ENCODE peak calls at places on chromosomes 6 and 20, in nine cellular contexts. Z is GM12878, Y is heart left ventricle, W is adrenal gland, I is transverse colon, T is H1, R is HepG2, A is stomach, K is right lobe of liver. V is an unnamed sample. For H3K9me3, the result is how much of the 10 kb centered on the place peaks cover.

GRCh38 chr6:169794317-169795055 is 43.1 kb downstream of the ERMARD start:
- DNase-seq in W (no peak), T (peak), K (no peak), A (peak), Z (no peak), Y (no peak), R (no peak), I (no peak), V (no peak)

GRCh38 chr20:14335122-14335521 is 2.3 kb downstream of the FLRT3 start:
- DNase-seq in A (no peak), R (no peak), Z (no peak), W (no peak), T (no peak), I (no peak), Y (no peak), K (no peak), V (no peak)

GRCh38 chr6:41504526-41505021 is 41.6 kb upstream of the FOXP4 start:
- DNase-seq in W (no peak), K (no peak), A (no peak), I (no peak), Z (no peak), Y (no peak), T (no peak), R (no peak), V (no peak)

GRCh38 chr20:59149678-59150504 is 13.7 kb upstream of the ZNF831 start:
- DNase-seq in K (no peak), A (no peak), R (no peak), T (no peak), Y (no peak), Z (no peak), I (peak), W (no peak), V (no peak)

GRCh38 chr6:24501374-24501773 is 6.6 kb downstream of the ALDH5A1 start:
- DNase-seq in W (no peak), I (no peak), K (no peak), Z (no peak), A (no peak), T (no peak), Y (no peak), R (no peak), V (no peak)

GRCh38 chr20:51085761-51086160 is 62.9 kb upstream of the KCNG1 start:
- DNase-seq in T (no peak), Y (no peak), R (no peak), W (no peak), Z (no peak), I (no peak), K (no peak), A (no peak), V (no peak)

GRCh38 chr6:77026341-77026740 is 436.9 kb downstream of the HTR1B start:
- DNase-seq in A (no peak), W (no peak), I (no peak), Z (no peak), K (no peak), R (no peak), Y (no peak), T (no peak), V (no peak)

GRCh38 chr6:100370265-100370664 is 94.5 kb downstream of the SIM1 start:
- DNase-seq in I (no peak), A (no peak), R (no peak), T (no peak), W (no peak), Y (no peak), K (no peak), Z (no peak), V (no peak)

GRCh38 chr6:153980176-153980575 is 58.9 kb upstream of the OPRM1 start:
- DNase-seq in I (no peak), A (no peak), W (no peak), Z (no peak), T (no peak), Y (no peak), R (no peak), K (no peak), V (no peak)

GRCh38 chr6:41970436-41970846 is 28.8 kb upstream of the CCND3 start:
- DNase-seq in T (no peak), K (peak), Z (no peak), I (no peak), W (no peak), Y (peak), A (no peak), R (no peak), V (no peak)

GRCh38 chr6:107046316-107046715 is 18.3 kb downstream of the MTRES1 start:
- DNase-seq in I (no peak), R (no peak), Y (no peak), K (no peak), Z (no peak), T (no peak), W (no peak), A (no peak), V (no peak)

GRCh38 chr20:33733654-33734576 is 2.1 kb downstream of the ZNF341 start:
- DNase-seq in Y (no peak), W (peak), A (peak), Z (peak), K (no peak), R (peak), I (peak), T (peak), V (peak)

GRCh38 chr20:64160118-64160517 is 4.1 kb upstream of the MYT1 start:
- DNase-seq in I (no peak), Y (no peak), A (no peak), T (no peak), W (no peak), R (no peak), Z (no peak), K (no peak), V (no peak)

GRCh38 chr6:125314019-125314581 is 12.3 kb upstream of the HDDC2 start:
- DNase-seq in R (peak), Z (no peak), K (peak), I (peak), W (peak), T (peak), Y (peak), A (peak), V (peak)

GRCh38 chr6:20038805-20039204 is 173.5 kb downstream of the MBOAT1 start:
- DNase-seq in I (no peak), A (no peak), T (no peak), R (no peak), K (no peak), W (no peak), Y (no peak), Z (no peak), V (no peak)

GRCh38 chr20:49230021-49230420 is 10.8 kb downstream of the DDX27 start:
- DNase-seq in Y (no peak), K (no peak), R (no peak), Z (no peak), I (no peak), A (no peak), T (no peak), W (no peak), V (no peak)

GRCh38 chr6:53492860-53493634 is 51.9 kb downstream of the GCLC start:
- DNase-seq in R (peak), T (peak), I (no peak), K (no peak), W (no peak), A (no peak), Z (no peak), Y (no peak), V (no peak)

GRCh38 chr6:48691420-48691819 is 580.4 kb upstream of the PTCHD4 start:
- DNase-seq in T (no peak), I (no peak), R (no peak), A (no peak), Y (no peak), K (no peak), W (no peak), Z (no peak), V (no peak)

GRCh38 chr6:18309046-18309445 is 44.7 kb upstream of the DEK start:
- DNase-seq in A (no peak), R (no peak), Y (no peak), T (no peak), I (no peak), W (no peak), K (no peak), Z (no peak), V (no peak)

GRCh38 chr6:24761193-24761835 is 13.4 kb upstream of the GMNN start:
- DNase-seq in R (no peak), W (no peak), A (no peak), Z (no peak), K (no peak), I (peak), T (no peak), Y (no peak), V (no peak)

GRCh38 chr6:11890209-11890608 is 111.6 kb upstream of the ADTRP start:
- DNase-seq in Y (no peak), Z (no peak), I (no peak), K (no peak), W (no peak), T (no peak), A (no peak), R (no peak), V (no peak)

GRCh38 chr6:68238097-68238597 is 396.9 kb upstream of the ADGRB3 start:
- DNase-seq in Z (no peak), R (no peak), K (no peak), I (no peak), A (no peak), W (no peak), T (no peak), Y (no peak), V (no peak)

GRCh38 chr20:16368645-16369292 is 204.5 kb downstream of the KIF16B start:
- DNase-seq in Y (no peak), I (no peak), K (no peak), R (peak), T (no peak), Z (no peak), W (no peak), A (no peak), V (no peak)

GRCh38 chr6:166490671-166491500 is 95.6 kb downstream of the RAMACL start:
- DNase-seq in W (no peak), I (peak), T (no peak), Z (no peak), R (no peak), A (no peak), K (no peak), Y (peak), V (no peak)

GRCh38 chr20:37992802-37993538 is 40.3 kb downstream of the TTI1 start:
- DNase-seq in I (peak), K (no peak), W (no peak), Y (peak), Z (no peak), R (peak), T (no peak), A (no peak), V (peak)

GRCh38 chr6:127690092-127690491 is 113.1 kb downstream of the C6orf58 start:
- DNase-seq in Z (no peak), T (no peak), Y (no peak), R (no peak), K (no peak), W (no peak), I (no peak), A (no peak), V (no peak)

GRCh38 chr6:53790886-53791285 is 3.9 kb upstream of the LRRC1 start:
- DNase-seq in W (no peak), Y (no peak), K (no peak), I (no peak), A (no peak), R (no peak), T (no peak), Z (no peak), V (no peak)

GRCh38 chr20:45413479-45413878 is 2.5 kb upstream of the PIGT start:
- DNase-seq in T (no peak), K (no peak), Z (no peak), R (no peak), A (no peak), Y (no peak), W (no peak), I (no peak), V (no peak)

GRCh38 chr20:11098888-11099287 is 425.1 kb upstream of the JAG1 start:
- DNase-seq in Z (no peak), K (no peak), R (no peak), Y (no peak), T (no peak), W (no peak), I (peak), A (no peak), V (no peak)

GRCh38 chr20:41142914-41143313 is 5.6 kb downstream of the PLCG1 start:
- DNase-seq in I (peak), Y (no peak), K (no peak), W (no peak), R (no peak), T (no peak), Z (no peak), A (no peak), V (no peak)

GRCh38 chr6:45491874-45492273 is 114.1 kb upstream of the SUPT3H start:
- DNase-seq in Z (no peak), Y (no peak), R (no peak), K (no peak), A (no peak), T (no peak), I (no peak), W (no peak), V (no peak)

GRCh38 chr6:124857746-124858145 is 104.5 kb upstream of the RNF217 start:
- DNase-seq in I (no peak), W (no peak), R (no peak), T (no peak), A (no peak), Y (no peak), Z (no peak), K (no peak), V (no peak)

GRCh38 chr6:122730775-122731386 is 48.6 kb upstream of the FABP7 start:
- DNase-seq in Y (no peak), K (no peak), Z (no peak), A (no peak), I (no peak), T (no peak), W (no peak), R (peak), V (peak)

GRCh38 chr6:42182101-42182500 is 8.9 kb downstream of the GUCA1A start:
- DNase-seq in T (no peak), I (no peak), W (no peak), Z (no peak), R (no peak), Y (peak), K (no peak), A (peak), V (no peak)

GRCh38 chr6:159062965-159063364 is 18.2 kb upstream of the TAGAP start:
- DNase-seq in R (no peak), T (no peak), Y (no peak), K (no peak), W (no peak), A (no peak), I (no peak), Z (no peak), V (no peak)

GRCh38 chr6:136093835-136094234 is 156.3 kb downstream of the MTFR2 start:
- DNase-seq in T (no peak), R (no peak), K (no peak), I (no peak), Z (no peak), A (no peak), Y (no peak), W (no peak), V (no peak)
- TF ChIP-seq CTCF in T (no peak), R (no peak), K (no peak), I (no peak), Z (no peak), A (no peak), Y (no peak), W (no peak), V (no peak)

GRCh38 chr6:156691018-156691417 is 86.2 kb upstream of the ARID1B start:
- DNase-seq in I (no peak), K (no peak), Y (no peak), A (no peak), W (no peak), T (no peak), R (no peak), Z (peak), V (no peak)
- TF ChIP-seq POLR2A in I (no peak), K (no peak), Y (no peak), A (no peak), W (no peak), T (no peak), R (no peak), Z (peak), V (no peak)

GRCh38 chr6:142011156-142011555 is 121.6 kb upstream of the GJE1 start:
- DNase-seq in Y (no peak), I (no peak), K (no peak), T (no peak), R (no peak), Z (no peak), W (no peak), A (no peak), V (no peak)

GRCh38 chr6:142009647-142010046 is 123.1 kb upstream of the GJE1 start:
- DNase-seq in R (no peak), Z (no peak), A (no peak), T (no peak), K (no peak), I (no peak), Y (no peak), W (no peak), V (no peak)

GRCh38 chr6:142008776-142009175 is 123.9 kb upstream of the GJE1 start:
- DNase-seq in Z (no peak), I (no peak), Y (no peak), W (no peak), A (no peak), R (no peak), K (no peak), T (no peak), V (no peak)

GRCh38 chr6:142005044-142005443 is 127.7 kb upstream of the GJE1 start:
- DNase-seq in R (no peak), A (no peak), T (no peak), W (no peak), Y (no peak), I (no peak), K (no peak), Z (no peak), V (no peak)

DNA sequence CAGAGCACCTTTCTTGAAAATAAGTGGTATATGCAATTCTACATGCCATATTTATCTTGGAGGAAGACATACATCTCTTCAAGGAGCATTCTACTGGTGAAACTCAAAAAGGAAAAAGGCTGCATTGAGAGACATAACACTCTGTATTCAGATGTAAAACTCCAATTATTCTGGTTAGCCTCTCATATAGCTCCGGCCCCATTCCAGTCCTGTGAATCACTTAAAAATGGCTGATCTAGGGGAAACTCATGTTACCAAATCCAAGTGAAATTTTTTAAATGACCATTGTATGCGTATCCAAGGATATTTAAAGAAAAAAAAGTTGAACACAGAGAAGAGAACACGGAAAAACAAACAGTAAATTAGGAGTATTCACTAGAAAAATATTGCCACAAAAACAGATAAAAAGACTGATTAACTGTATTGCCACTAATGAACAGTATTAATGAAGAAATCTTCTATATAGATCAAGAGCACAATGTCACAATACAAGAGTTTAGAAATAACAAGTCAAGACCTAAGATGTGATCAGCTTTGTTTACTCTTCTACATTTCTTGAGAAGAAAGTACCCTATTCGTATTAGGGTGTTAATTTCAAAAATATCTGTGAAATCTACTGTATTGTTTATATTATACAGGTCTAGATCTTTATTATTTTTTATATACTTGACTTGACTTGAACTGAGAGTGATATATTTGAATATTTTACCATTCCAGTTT is 124.5 kb upstream of the GJE1 start:
- DNase-seq in R (no peak), A (no peak), Z (no peak), K (no peak), T (no peak), Y (no peak), I (no peak), W (no peak), V (no peak)
- H3K9me3 ChIP-seq in R (under half), A (under half), Z (under half), K (under half), T (under half), Y (under half), I (under half), W (under half), V (under half)

GRCh38 chr6:108566406-108566805 is 5.7 kb downstream of the FOXO3 start:
- DNase-seq in W (no peak), Y (no peak), Z (no peak), T (no peak), A (no peak), K (no peak), I (no peak), R (no peak), V (peak)

GRCh38 chr6:108568101-108568500 is 7.4 kb downstream of the FOXO3 start:
- DNase-seq in R (no peak), K (no peak), Y (no peak), I (no peak), W (no peak), A (no peak), Z (no peak), T (no peak), V (no peak)

GRCh38 chr6:108565091-108565766 is 4.5 kb downstream of the FOXO3 start:
- DNase-seq in T (no peak), I (no peak), Z (peak), R (no peak), W (no peak), A (no peak), K (no peak), Y (no peak), V (no peak)

GRCh38 chr6:108564178-108564577 is 3.5 kb downstream of the FOXO3 start:
- DNase-seq in I (no peak), Y (no peak), Z (no peak), A (no peak), R (no peak), W (no peak), K (no peak), T (no peak), V (no peak)

GRCh38 chr6:108565893-108566292 is 5.2 kb downstream of the FOXO3 start:
- DNase-seq in T (no peak), R (peak), I (peak), W (no peak), K (peak), Y (peak), Z (no peak), A (no peak), V (peak)
- TF ChIP-seq CTCF in T (no peak), R (peak), I (no peak), W (peak), K (peak), Y (peak), Z (no peak), A (no peak), V (peak)

DNA sequence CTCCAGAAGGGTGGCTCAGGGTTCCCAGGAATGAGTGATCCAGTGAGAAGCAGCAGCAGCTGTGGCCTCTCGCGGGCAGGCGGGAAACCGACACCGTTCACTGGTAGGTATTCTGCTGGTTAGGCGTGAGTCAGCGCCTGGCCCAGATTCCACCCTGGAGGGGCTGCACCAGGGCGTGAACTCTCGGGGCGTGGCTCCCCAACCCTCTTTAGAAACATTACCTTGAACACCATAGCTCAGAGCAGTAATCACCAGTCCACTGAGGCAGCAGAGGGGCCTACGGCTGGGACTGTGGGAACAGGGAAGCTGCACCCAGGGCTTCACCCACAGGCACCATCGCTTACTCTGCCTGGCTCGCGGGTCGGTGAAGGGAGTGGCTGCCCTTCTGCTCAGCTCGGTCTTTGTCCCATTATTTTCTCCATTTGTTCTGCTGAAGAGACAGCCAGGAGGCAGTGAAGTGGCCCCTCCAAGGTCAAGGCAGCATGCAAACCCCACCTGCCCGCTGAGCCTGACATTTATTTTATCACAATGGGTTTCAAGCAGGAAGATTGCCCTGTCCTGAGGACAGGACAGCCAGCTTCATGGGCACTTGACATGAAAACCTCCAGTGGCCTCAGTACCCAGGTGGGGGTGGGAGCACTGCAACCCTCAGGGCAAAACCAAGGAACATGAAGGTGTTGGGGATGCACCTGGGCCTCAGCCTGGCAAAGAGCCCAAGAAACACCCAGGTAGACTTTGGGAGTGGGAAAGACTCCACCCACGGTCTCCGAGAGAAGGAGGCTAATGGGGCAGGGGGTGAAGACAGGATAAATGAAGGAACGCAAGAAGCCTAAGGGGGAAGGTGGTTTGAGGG is 51.0 kb upstream of the CD93 start:
- DNase-seq in Y (no peak), A (no peak), K (peak), I (no peak), W (no peak), R (no peak), Z (no peak), T (no peak), V (peak)
- TF ChIP-seq POLR2A in Y (no peak), A (no peak), K (no peak), I (no peak), W (no peak), R (no peak), Z (no peak), T (no peak), V (no peak)

GRCh38 chr20:31484001-31484400 is 8.9 kb downstream of the REM1 start:
- DNase-seq in I (no peak), W (no peak), Z (no peak), R (no peak), Y (no peak), T (no peak), A (no peak), K (no peak), V (no peak)
- H3K9me3 ChIP-seq in I (under half), W (under half), Z (under half), R (under half), Y (under half), T (half or more), A (under half), K (under half), V (under half)